ENCODE peak calls at places on chromosome 21, in eight cellular contexts. W, G, J, T, E, V, H and K are unnamed samples.

GRCh38 chr21:19048088-19048672 is 644.6 kb upstream of the TMPRSS15 start:
- DNase-seq in T (no peak), H (no peak), J (no peak), V (no peak), W (no peak), E (no peak), G (no peak), K (no peak)

GRCh38 chr21:17512245-17513213 is at the start of gene CXADR:
- DNase-seq in H (no peak), G (no peak), J (peak; percentile 74), T (peak; percentile 60), E (no peak), W (peak; percentile 83), V (no peak), K (peak; percentile 73)

GRCh38 chr21:42269382-42269781 is 45.8 kb downstream of the TFF3 start:
- DNase-seq in T (no peak), G (no peak), E (no peak), W (no peak), V (no peak), J (no peak), H (no peak), K (no peak)

GRCh38 chr21:25281134-25281533 is 326.1 kb downstream of the MRPL39 start:
- DNase-seq in W (no peak), G (no peak), J (no peak), V (no peak), E (no peak), T (no peak), H (no peak), K (no peak)

GRCh38 chr21:37368536-37369279 is 2.1 kb downstream of the DYRK1A start:
- DNase-seq in E (no peak), H (no peak), G (no peak), J (no peak), T (no peak), W (no peak), V (no peak), K (no peak)

GRCh38 chr21:31184462-31184861 is 146.2 kb upstream of the KRTAP19-8 start:
- DNase-seq in J (no peak), H (no peak), E (no peak), V (no peak), T (peak; percentile 42), G (no peak), W (no peak), K (no peak)

GRCh38 chr21:16608209-16608830 is 878.5 kb downstream of the USP25 start:
- DNase-seq in V (no peak), J (no peak), H (no peak), T (no peak), E (no peak), W (no peak), G (no peak), K (no peak)

GRCh38 chr21:33403128-33403785 is at the start of gene IFNGR2:
- DNase-seq in G (peak; percentile 70), H (no peak), E (no peak), V (no peak), J (peak; percentile 50), T (peak; percentile 22), W (no peak), K (peak; percentile 70)

GRCh38 chr21:16124397-16125130 is 394.8 kb downstream of the USP25 start:
- DNase-seq in J (no peak), E (peak; percentile 51), V (no peak), W (no peak), T (no peak), H (no peak), G (no peak), K (no peak)

GRCh38 chr21:15552914-15553491 is 176.8 kb upstream of the USP25 start:
- DNase-seq in G (no peak), E (no peak), W (no peak), J (no peak), T (no peak), V (no peak), H (no peak), K (no peak)

GRCh38 chr21:21268061-21268471 is 269.9 kb downstream of the NCAM2 start:
- DNase-seq in V (no peak), J (no peak), E (no peak), G (no peak), W (no peak), T (no peak), H (no peak), K (no peak)

GRCh38 chr21:27528697-27529096 is 561.8 kb upstream of the ADAMTS5 start:
- DNase-seq in H (no peak), J (no peak), V (no peak), T (no peak), E (no peak), W (no peak), G (no peak), K (no peak)

GRCh38 chr21:29849735-29850176 is 90.0 kb downstream of the GRIK1 start:
- DNase-seq in V (peak; percentile 30), E (peak; percentile 15), W (no peak), H (peak; percentile 30), J (peak; percentile 17), T (peak; percentile 3), G (no peak), K (peak; percentile 4)

GRCh38 chr21:36821032-36821299 is 122.1 kb downstream of the SIM2 start:
- DNase-seq in T (no peak), V (no peak), E (no peak), H (no peak), J (no peak), W (no peak), G (no peak), K (no peak)

GRCh38 chr21:19864456-19864855 is 1133.8 kb upstream of the NCAM2 start:
- DNase-seq in W (no peak), T (no peak), H (no peak), E (no peak), G (no peak), J (no peak), V (no peak), K (no peak)

GRCh38 chr21:25500598-25500997 is 106.7 kb downstream of the MRPL39 start:
- DNase-seq in J (no peak), V (no peak), H (no peak), E (no peak), W (no peak), G (no peak), T (no peak), K (no peak)

GRCh38 chr21:15276243-15276642 is 211.4 kb upstream of the NRIP1 start:
- DNase-seq in G (no peak), E (no peak), T (no peak), V (no peak), H (no peak), J (no peak), W (no peak), K (no peak)

GRCh38 chr21:17688912-17689874 is 76.5 kb upstream of the BTG3 start:
- DNase-seq in T (peak; percentile 30), E (no peak), G (no peak), H (no peak), W (peak; percentile 90), J (peak; percentile 23), V (no peak), K (peak; percentile 37)

GRCh38 chr21:28485301-28486022 is 507.2 kb downstream of the LTN1 start:
- DNase-seq in G (no peak), V (no peak), J (no peak), H (no peak), T (no peak), E (peak; percentile 2), W (no peak), K (no peak)

GRCh38 chr21:21401444-21401843 is 403.2 kb downstream of the NCAM2 start:
- DNase-seq in T (no peak), V (no peak), E (no peak), H (no peak), J (no peak), W (no peak), G (no peak), K (no peak)

GRCh38 chr21:40269239-40269638 is 402.0 kb downstream of the PCP4 start:
- DNase-seq in G (no peak), H (no peak), W (no peak), V (no peak), E (no peak), T (no peak), J (no peak), K (no peak)
- H3K4me3 ChIP-seq in G (no peak overlapping the region), H (no peak overlapping the region), W (no peak overlapping the region), V (no peak overlapping the region), E (no peak overlapping the region), T (no peak overlapping the region), J (no peak overlapping the region), K (no peak overlapping the region)

DNA sequence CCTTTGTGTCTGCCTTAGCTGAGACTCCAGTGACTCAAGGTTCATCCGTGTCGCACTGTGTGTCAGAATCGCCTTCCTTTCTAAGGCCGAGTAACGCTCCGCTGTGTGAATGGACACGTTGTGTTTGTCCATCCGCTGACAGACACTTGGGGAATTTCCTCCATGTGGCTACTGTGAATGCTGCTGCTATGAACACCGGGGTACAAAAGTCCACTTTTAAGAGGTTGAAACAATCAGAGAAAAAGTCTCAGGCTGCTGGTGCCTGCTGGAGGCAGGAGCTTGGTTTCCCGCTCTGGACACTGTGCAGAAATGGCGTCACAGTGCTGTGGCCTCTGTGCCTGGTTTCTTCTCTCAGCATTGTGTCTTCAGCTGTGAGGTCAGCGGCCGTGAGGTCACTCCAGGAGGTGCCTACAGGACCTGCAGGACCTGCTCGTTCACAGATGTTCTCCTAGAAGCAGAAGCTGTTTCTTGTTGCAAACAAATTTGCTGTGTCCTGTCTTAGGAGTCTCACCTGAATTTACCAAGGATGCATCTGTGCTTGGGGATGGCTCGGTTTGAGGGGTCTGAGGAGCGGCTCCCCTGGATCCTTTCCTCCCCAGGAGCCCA is 34.2 kb downstream of the KRTAP10-1 start:
- DNase-seq in V (no peak), G (no peak), H (no peak), T (no peak), E (no peak), J (no peak), W (no peak), K (no peak)
- H3K27me3 ChIP-seq in V (peaks cover 63% of the 10 kb centered on the region), G (peaks cover 59% of the 10 kb centered on the region), H (no peaks in the 10 kb centered on the region), T (no peaks in the 10 kb centered on the region), E (peaks cover 7% of the 10 kb centered on the region), J (peaks cover 44% of the 10 kb centered on the region), W (no peaks in the 10 kb centered on the region), K (no peaks in the 10 kb centered on the region)

GRCh38 chr21:43718872-43719747 is at the start of gene PDXK:
- DNase-seq in H (no peak), G (peak; percentile 92), T (peak; percentile 67), V (peak; percentile 78), J (peak; percentile 88), E (no peak), W (peak; percentile 76), K (peak; percentile 93)
- TF ChIP-seq CTCF in H (no peak), G (no peak), T (no peak), V (peak; percentile 15), J (no peak), E (no peak), W (peak; percentile 52), K (peak; percentile 17)

GRCh38 chr21:34834307-34834706 is 165.5 kb downstream of the CLIC6 start:
- DNase-seq in G (no peak), V (no peak), E (no peak), T (no peak), W (no peak), H (no peak), J (no peak), K (no peak)

GRCh38 chr21:34835526-34835925 is 166.7 kb downstream of the CLIC6 start:
- DNase-seq in G (peak; percentile 82), V (peak; percentile 75), E (no peak), J (no peak), H (no peak), W (no peak), T (no peak), K (no peak)

GRCh38 chr21:34833465-34833864 is 164.7 kb downstream of the CLIC6 start:
- DNase-seq in T (no peak), E (no peak), J (no peak), H (no peak), W (no peak), G (no peak), V (no peak), K (no peak)

GRCh38 chr21:34836103-34836932 is 167.5 kb downstream of the CLIC6 start:
- DNase-seq in H (peak; percentile 71), V (peak; percentile 83), E (peak; percentile 99), J (no peak), W (peak; percentile 88), T (no peak), G (peak; percentile 90), K (no peak)

GRCh38 chr21:34834852-34835501 is 166.2 kb downstream of the CLIC6 start:
- DNase-seq in V (no peak), E (no peak), W (no peak), G (no peak), J (no peak), H (no peak), T (no peak), K (no peak)
- H3K4me3 ChIP-seq in V (no peak overlapping the region), E (no peak overlapping the region), W (no peak overlapping the region), G (no peak overlapping the region), J (no peak overlapping the region), H (no peak overlapping the region), T (no peak overlapping the region), K (no peak overlapping the region)